ENCODE peak calls at places on chromosome 7, in eight cellular contexts. K is Peyer's patch, T is Panc1, E is PC-3, Z is body of pancreas, P is adrenal gland, W is ovary, J is heart right ventricle. F is an unnamed sample.
A peak's percentile ranks its signal among the peaks of the same experiment; 100 is the strongest.

GRCh38 chr7:36231406-36231805 is 78.4 kb downstream of the EEPD1 start:
- DNase-seq in K (no peak), T (no peak), E (no peak), Z (no peak), P (no peak), W (no peak), J (no peak), F (no peak)

GRCh38 chr7:121330053-121330833 is 1.4 kb downstream of the WNT16 start:
- DNase-seq in K (peak; percentile 51), T (no peak), E (no peak), Z (no peak), P (no peak), W (no peak), J (no peak), F (peak; percentile 16)

GRCh38 chr7:130232209-130232608 is 24.5 kb downstream of the SSMEM1 start:
- DNase-seq in K (no peak), T (no peak), E (no peak), Z (no peak), P (no peak), W (no peak), J (no peak), F (no peak)

GRCh38 chr7:37391791-37392672 is 56.6 kb downstream of the ELMO1 start:
- DNase-seq in K (no peak), T (no peak), E (no peak), Z (no peak), P (no peak), W (no peak), J (no peak), F (no peak)

GRCh38 chr7:51019231-51019844 is 236.6 kb upstream of the GRB10 start:
- DNase-seq in K (no peak), T (no peak), E (peak; percentile 89), Z (peak; percentile 63), P (no peak), W (no peak), J (no peak), F (no peak)

GRCh38 chr7:96310106-96310505 is 11.8 kb downstream of the SLC25A13 start:
- DNase-seq in K (no peak), T (no peak), E (no peak), Z (no peak), P (no peak), W (no peak), J (no peak), F (no peak)

GRCh38 chr7:47266799-47267198 is 315.1 kb downstream of the TNS3 start:
- DNase-seq in K (peak; percentile 85), T (no peak), E (peak; percentile 35), Z (peak; percentile 75), P (no peak), W (no peak), J (no peak), F (peak; percentile 13)

GRCh38 chr7:85287126-85287825 is 100.4 kb upstream of the SEMA3D start:
- DNase-seq in K (no peak), T (no peak), E (no peak), Z (no peak), P (no peak), W (no peak), J (no peak), F (no peak)

GRCh38 chr7:80883188-80884025 is 35.4 kb downstream of the SEMA3C start:
- DNase-seq in K (no peak), T (peak; percentile 97), E (peak; percentile 97), Z (no peak), P (peak; percentile 15), W (no peak), J (no peak), F (no peak)

GRCh38 chr7:148044173-148044572 is 546.4 kb upstream of the C7orf33 start:
- DNase-seq in K (no peak), T (no peak), E (no peak), Z (peak; percentile 81), P (no peak), W (no peak), J (no peak), F (no peak)

GRCh38 chr7:74584160-74584954 is 73.2 kb upstream of the GTF2I start:
- DNase-seq in K (no peak), T (no peak), E (no peak), Z (no peak), P (no peak), W (no peak), J (no peak), F (no peak)

GRCh38 chr7:77887567-77887966 is 89.0 kb downstream of the PHTF2 start:
- DNase-seq in K (no peak), T (peak; percentile 76), E (peak; percentile 49), Z (no peak), P (no peak), W (no peak), J (peak; percentile 26), F (peak; percentile 54)

GRCh38 chr7:19958309-19958896 is 185.0 kb upstream of the TMEM196 start:
- DNase-seq in K (no peak), T (peak; percentile 59), E (peak; percentile 98), Z (no peak), P (no peak), W (no peak), J (no peak), F (peak; percentile 87)

GRCh38 chr7:33610918-33611317 is 294.4 kb upstream of the BMPER start:
- DNase-seq in K (no peak), T (no peak), E (no peak), Z (no peak), P (no peak), W (no peak), J (no peak), F (no peak)

GRCh38 chr7:2843191-2843685 is 870 bp downstream of the GNA12 start:
- DNase-seq in K (no peak), T (no peak), E (no peak), Z (no peak), P (no peak), W (no peak), J (no peak), F (no peak)

GRCh38 chr7:2845193-2845592 is 1.1 kb upstream of the GNA12 start:
- DNase-seq in K (no peak), T (no peak), E (no peak), Z (no peak), P (no peak), W (no peak), J (no peak), F (no peak)

GRCh38 chr7:2841907-2842306 is 2.2 kb downstream of the GNA12 start:
- DNase-seq in K (no peak), T (no peak), E (no peak), Z (no peak), P (no peak), W (no peak), J (no peak), F (no peak)

GRCh38 chr7:2843711-2844152 is 376 bp downstream of the GNA12 start:
- DNase-seq in K (no peak), T (no peak), E (no peak), Z (peak; percentile 36), P (peak; percentile 45), W (peak; percentile 57), J (peak; percentile 18), F (no peak)

DNA sequence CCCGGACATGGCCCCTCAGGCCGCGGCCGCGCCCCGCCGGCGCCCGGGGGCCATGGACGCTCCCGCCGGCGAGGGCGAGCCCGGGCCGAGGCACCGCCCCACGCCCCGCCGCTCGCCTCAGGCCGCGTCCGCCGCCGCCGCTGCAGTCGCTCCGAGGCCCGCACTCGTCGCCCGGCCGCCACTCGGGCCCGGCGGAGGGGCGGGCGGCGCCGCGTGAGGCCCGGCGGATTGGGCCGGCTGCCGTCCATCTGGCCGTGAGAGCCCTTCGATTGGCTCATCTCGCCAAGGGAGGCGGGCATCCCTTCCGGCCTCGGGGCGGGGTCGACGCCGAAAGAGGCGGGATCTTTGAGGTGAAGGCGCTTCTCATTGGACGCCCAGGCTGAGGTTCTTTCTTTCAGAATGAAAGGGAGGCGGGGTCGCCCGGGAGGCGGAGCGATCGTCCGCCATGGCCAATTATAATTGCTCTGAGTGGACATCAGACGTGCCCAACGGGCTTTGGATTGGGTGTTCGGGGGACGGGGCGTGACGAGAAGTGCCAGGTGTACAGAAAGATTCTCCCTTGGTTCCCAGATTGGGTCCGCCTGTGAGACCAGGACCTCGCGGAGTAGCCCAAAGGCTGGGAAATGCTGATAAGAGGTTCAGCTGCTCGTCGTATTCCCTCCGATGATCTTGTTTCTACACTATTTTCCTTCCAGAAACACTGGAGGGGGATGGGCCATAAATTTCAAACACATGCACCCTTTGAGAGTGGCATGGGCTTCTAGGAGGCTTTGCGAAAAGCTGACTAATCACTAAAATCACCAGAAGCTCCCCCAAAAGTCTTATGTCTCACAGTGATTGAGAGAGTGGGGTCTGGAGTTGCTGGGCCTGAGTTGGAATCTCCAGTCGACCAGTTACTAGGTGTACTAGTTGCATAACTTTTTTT is at the start of gene GNA12:
- DNase-seq in K (peak; percentile 99), T (peak; percentile 95), E (peak; percentile 99), Z (peak; percentile 99), P (peak; percentile 98), W (peak; percentile 99), J (peak; percentile 98), F (peak; percentile 99)
- H3K4me1 ChIP-seq in K (peaks cover 19% of the 10 kb centered on the region), T (peaks cover 27% of the 10 kb centered on the region), E (peaks cover 18% of the 10 kb centered on the region), Z (peaks cover 16% of the 10 kb centered on the region), P (peaks cover 33% of the 10 kb centered on the region), W (peaks cover 6% of the 10 kb centered on the region), J (peaks cover 43% of the 10 kb centered on the region), F (peaks cover 18% of the 10 kb centered on the region)

GRCh38 chr7:100863406-100863950 is 3.7 kb upstream of the TRIP6 start:
- DNase-seq in K (no peak), T (no peak), E (no peak), Z (peak; percentile 78), P (no peak), W (no peak), J (no peak), F (no peak)

GRCh38 chr7:100864263-100864845 is 2.8 kb upstream of the TRIP6 start:
- DNase-seq in K (no peak), T (no peak), E (no peak), Z (no peak), P (no peak), W (no peak), J (no peak), F (no peak)

GRCh38 chr7:100860702-100861615 is 6.2 kb upstream of the TRIP6 start:
- DNase-seq in K (no peak), T (no peak), E (no peak), Z (no peak), P (no peak), W (no peak), J (no peak), F (no peak)

GRCh38 chr7:100859856-100860255 is 7.3 kb upstream of the TRIP6 start:
- DNase-seq in K (no peak), T (no peak), E (no peak), Z (no peak), P (no peak), W (no peak), J (no peak), F (no peak)

GRCh38 chr7:100861616-100861985 is 5.6 kb upstream of the TRIP6 start:
- DNase-seq in K (no peak), T (no peak), E (no peak), Z (no peak), P (no peak), W (no peak), J (no peak), F (no peak)
- H3K4me3 ChIP-seq in K (no peak overlapping the region), T (no peak overlapping the region), E (no peak overlapping the region), Z (no peak overlapping the region), P (no peak overlapping the region), W (no peak overlapping the region), J (no peak overlapping the region), F (no peak overlapping the region)

GRCh38 chr7:43660141-43660540 is 69.2 kb downstream of the COA1 start:
- DNase-seq in K (no peak), T (no peak), E (peak; percentile 19), Z (no peak), P (no peak), W (no peak), J (no peak), F (no peak)
- H3K27ac ChIP-seq in K (no peak overlapping the region), T (no peak overlapping the region), E (peak overlapping the region; percentile 96), Z (peak overlapping the region; percentile 85), P (no peak overlapping the region), W (no peak overlapping the region), J (no peak overlapping the region), F (no peak overlapping the region)

GRCh38 chr7:139124084-139124914 is 14.8 kb upstream of the ZC3HAV1 start:
- DNase-seq in K (no peak), T (no peak), E (no peak), Z (no peak), P (no peak), W (no peak), J (no peak), F (no peak)
- H3K4me1 ChIP-seq in K (peaks cover 6% of the 10 kb centered on the region), T (no peaks in the 10 kb centered on the region), E (no peaks in the 10 kb centered on the region), Z (no peaks in the 10 kb centered on the region), P (no peaks in the 10 kb centered on the region), W (no peaks in the 10 kb centered on the region), J (no peaks in the 10 kb centered on the region), F (no peaks in the 10 kb centered on the region)

F was measured in cardiac muscle cell.